ENCODE peak calls at places on chromosome 6, in nine cellular contexts. T is fibroblast of lung; U is bronchial epithelial cell; Y is activated B cell treated with CpG ODN at 0.5 μM for 24 hours; B is CD4-positive, alpha-beta T cell; C is GM13976; S is endothelial cell; R is fibroblast of the aortic adventitia; M is CD8-positive, alpha-beta T cell. O is an unnamed sample.

GRCh38 chr6:35810831-35811698 is 5.9 kb downstream of the LHFPL5 start:
- DNase-seq in Y (no peak), R (peak; percentile 24), M (no peak), C (no peak), S (no peak), T (peak; percentile 79), B (no peak), U (peak; percentile 99), O (no peak)

GRCh38 chr6:28769626-28770402 is 154.0 kb downstream of the TRIM27 start:
- DNase-seq in S (peak; percentile 61), U (peak; percentile 48), R (peak; percentile 26), B (no peak), M (no peak), C (no peak), Y (no peak), T (peak; percentile 51), O (no peak)

GRCh38 chr6:12353731-12354130 is 63.6 kb downstream of the EDN1 start:
- DNase-seq in C (no peak), M (no peak), R (peak; percentile 44), Y (no peak), S (no peak), B (no peak), U (peak; percentile 27), T (peak; percentile 8), O (no peak)

GRCh38 chr6:84417261-84417660 is 189.8 kb upstream of the CEP162 start:
- DNase-seq in U (peak; percentile 48), Y (no peak), S (no peak), R (peak; percentile 54), C (no peak), T (peak; percentile 58), B (no peak), M (no peak), O (no peak)

GRCh38 chr6:75145976-75146375 is 59.9 kb downstream of the COL12A1 start:
- DNase-seq in C (no peak), U (no peak), R (no peak), T (no peak), S (no peak), B (no peak), M (no peak), Y (no peak), O (no peak)

GRCh38 chr6:73152998-73153757 is 72.1 kb downstream of the KHDC1L start:
- DNase-seq in C (no peak), T (peak; percentile 14), U (peak; percentile 35), S (no peak), R (peak; percentile 16), Y (no peak), M (no peak), B (no peak), O (no peak)

GRCh38 chr6:137291441-137291840 is 72.3 kb upstream of the IFNGR1 start:
- DNase-seq in C (no peak), T (peak; percentile 49), R (peak; percentile 36), B (no peak), M (no peak), S (no peak), Y (no peak), U (peak; percentile 91), O (no peak)

GRCh38 chr6:112253842-112254816 is at the start of gene LAMA4:
- DNase-seq in B (no peak), C (peak; percentile 41), S (peak; percentile 46), T (peak; percentile 87), Y (no peak), M (no peak), R (peak; percentile 81), U (no peak), O (peak; percentile 38)

GRCh38 chr6:7175463-7175862 is 67.7 kb downstream of the RREB1 start:
- DNase-seq in S (no peak), M (no peak), U (no peak), R (peak; percentile 34), C (no peak), B (no peak), T (peak; percentile 43), Y (no peak), O (no peak)

GRCh38 chr6:25414168-25414567 is 135.0 kb downstream of the CARMIL1 start:
- DNase-seq in C (no peak), M (no peak), B (no peak), S (no peak), T (no peak), U (no peak), R (peak; percentile 23), Y (no peak), O (no peak)

GRCh38 chr6:26194774-26195375 is 107.6 kb downstream of the HFE start:
- DNase-seq in R (peak; percentile 48), T (no peak), M (no peak), C (no peak), Y (no peak), U (no peak), B (no peak), S (no peak), O (no peak)

GRCh38 chr6:70221025-70221714 is 81.7 kb downstream of the COL9A1 start:
- DNase-seq in Y (no peak), B (no peak), U (peak; percentile 38), C (peak; percentile 50), T (peak; percentile 14), M (no peak), R (peak; percentile 39), S (peak; percentile 12), O (no peak)

GRCh38 chr6:157403011-157403683 is 22.2 kb downstream of the ZDHHC14 start:
- DNase-seq in M (no peak), C (no peak), Y (no peak), R (no peak), S (no peak), U (no peak), B (no peak), T (no peak), O (no peak)

GRCh38 chr6:157406666-157407065 is 25.7 kb downstream of the ZDHHC14 start:
- DNase-seq in R (no peak), U (no peak), Y (no peak), T (no peak), M (no peak), S (no peak), C (peak; percentile 8), B (no peak), O (no peak)

GRCh38 chr6:157401734-157402338 is 20.8 kb downstream of the ZDHHC14 start:
- DNase-seq in S (no peak), T (no peak), Y (no peak), C (no peak), R (no peak), M (no peak), B (no peak), U (no peak), O (no peak)

GRCh38 chr6:157405986-157406385 is 25.0 kb downstream of the ZDHHC14 start:
- DNase-seq in U (peak; percentile 66), R (no peak), S (no peak), C (no peak), B (no peak), M (no peak), Y (no peak), T (peak; percentile 69), O (no peak)

GRCh38 chr6:157403684-157404051 is 22.7 kb downstream of the ZDHHC14 start:
- DNase-seq in T (no peak), U (no peak), R (no peak), B (no peak), Y (no peak), C (peak; percentile 7), M (no peak), S (no peak), O (no peak)
- TF ChIP-seq CTCF in T (no peak), U (no peak), R (no peak), B (no peak), Y (no peak), C (no peak), M (no peak), S (no peak), O (no peak)

GRCh38 chr6:169799474-169799926 is 48.1 kb downstream of the ERMARD start:
- DNase-seq in B (no peak), Y (no peak), S (no peak), T (no peak), U (no peak), C (no peak), M (no peak), R (no peak), O (no peak)
- TF ChIP-seq CTCF in B (no peak), Y (no peak), S (no peak), T (no peak), U (no peak), C (no peak), M (no peak), R (no peak), O (no peak)

GRCh38 chr6:130377911-130378310 is 12.1 kb downstream of the TMEM200A start:
- DNase-seq in R (no peak), T (no peak), B (no peak), Y (no peak), U (no peak), M (no peak), S (no peak), C (no peak), O (no peak)

GRCh38 chr6:130385059-130385695 is 19.4 kb downstream of the TMEM200A start:
- DNase-seq in C (no peak), Y (no peak), U (no peak), T (no peak), M (no peak), S (no peak), B (no peak), R (peak; percentile 71), O (no peak)

GRCh38 chr6:130382872-130383490 is 17.2 kb downstream of the TMEM200A start:
- DNase-seq in C (no peak), R (no peak), T (no peak), U (peak; percentile 86), Y (no peak), M (no peak), S (no peak), B (no peak), O (no peak)

GRCh38 chr6:130381012-130381411 is 15.2 kb downstream of the TMEM200A start:
- DNase-seq in M (no peak), C (no peak), R (no peak), U (no peak), S (no peak), B (no peak), Y (no peak), T (no peak), O (no peak)

DNA sequence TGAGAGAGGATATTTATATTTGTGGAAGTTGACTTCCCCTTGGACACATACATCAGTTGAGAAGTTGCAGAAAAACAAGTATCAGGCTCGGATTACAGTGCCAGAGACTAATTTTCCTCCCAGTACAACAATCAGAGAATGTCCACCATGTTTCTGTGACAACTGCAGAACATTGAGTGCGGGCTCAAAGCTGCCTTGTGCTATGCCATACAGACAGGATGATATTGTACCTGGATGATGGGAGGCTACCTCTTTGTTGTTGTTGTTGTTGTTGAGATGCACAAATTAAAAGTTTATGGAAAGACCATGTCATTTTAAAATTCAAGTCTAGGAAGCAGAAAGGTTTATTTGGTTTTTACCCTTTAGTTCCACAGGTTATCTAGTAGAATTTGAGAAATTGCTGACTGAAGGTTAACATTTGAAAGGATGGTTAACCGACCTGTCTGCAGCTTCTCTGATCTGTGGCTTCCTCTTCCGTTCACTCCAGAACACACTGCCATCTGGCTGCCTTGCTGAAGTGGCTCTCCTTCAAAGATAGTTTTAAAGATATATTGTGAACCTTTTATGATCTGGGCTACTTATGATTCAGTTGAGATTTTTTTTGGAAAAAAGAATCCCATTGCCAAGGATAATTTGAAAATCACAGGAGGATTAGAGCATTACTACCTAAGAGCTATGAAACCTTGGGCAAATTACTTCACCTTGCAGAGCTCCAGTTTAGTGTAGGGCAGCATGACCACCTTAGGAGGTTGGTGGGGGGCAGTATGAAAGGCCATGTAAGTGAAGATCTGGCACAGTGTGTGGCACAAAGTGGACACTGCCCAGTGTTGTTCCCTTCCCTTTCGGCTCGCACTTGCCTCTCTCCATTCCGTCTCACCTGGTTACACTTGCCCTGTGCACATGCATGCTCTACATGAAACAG is 15.9 kb downstream of the TMEM200A start:
- DNase-seq in U (no peak), B (peak; percentile 32), S (no peak), C (no peak), Y (no peak), R (no peak), M (no peak), T (no peak), O (no peak)
- TF ChIP-seq CTCF in U (no peak), B (peak; percentile 46), S (no peak), C (no peak), Y (no peak), R (peak; percentile 14), M (peak; percentile 26), T (no peak), O (no peak)

GRCh38 chr6:135438907-135439535 is 58.5 kb downstream of the AHI1 start:
- DNase-seq in C (peak; percentile 27), U (peak; percentile 66), T (peak; percentile 12), R (peak; percentile 44), S (no peak), Y (no peak), M (no peak), B (no peak), O (no peak)
- TF ChIP-seq CTCF in C (peak; percentile 59), U (peak; percentile 37), T (peak; percentile 23), R (peak; percentile 52), S (peak; percentile 55), Y (no peak), M (peak; percentile 47), B (peak; percentile 57), O (peak; percentile 61)